ENCODE peak calls at places on chromosomes 5 and 9, in nine cellular contexts. K is foreskin fibroblast, X is psoas muscle, W is tibial artery, S is left lung, P is cardiac fibroblast, E is tibial nerve, Q is dorsolateral prefrontal cortex, U is HCT116. D is an unnamed sample.

GRCh38 chr9:31588010-31588409 is 796.4 kb upstream of the ACO1 start:
- DNase-seq in K (no peak), U (no peak), X (peak; percentile 33), Q (no peak), P (no peak), E (no peak), S (peak; percentile 30), W (no peak), D (no peak)

GRCh38 chr5:127602896-127603470 is 45.9 kb upstream of the CTXN3 start:
- DNase-seq in X (no peak), U (no peak), Q (no peak), W (no peak), E (no peak), K (no peak), P (no peak), S (no peak), D (no peak)

GRCh38 chr5:135317286-135317685 is 81.7 kb downstream of the MACROH2A1 start:
- DNase-seq in P (no peak), X (no peak), K (no peak), W (peak; percentile 40), E (no peak), U (no peak), S (no peak), Q (no peak), D (no peak)

GRCh38 chr5:95781101-95781583 is 41.4 kb downstream of the GLRX start:
- DNase-seq in P (peak; percentile 90), S (peak; percentile 81), K (peak; percentile 95), Q (peak; percentile 85), U (peak; percentile 62), E (peak; percentile 88), W (peak; percentile 89), X (peak; percentile 88), D (peak; percentile 91)

GRCh38 chr5:171666815-171667214 is 118.8 kb upstream of the SMIM23 start:
- DNase-seq in S (no peak), X (no peak), P (no peak), U (no peak), E (no peak), Q (no peak), K (no peak), W (no peak), D (no peak)

GRCh38 chr5:132655821-132656773 is 1.9 kb upstream of the IL13 start:
- DNase-seq in P (peak; percentile 8), Q (peak; percentile 40), W (no peak), E (no peak), X (no peak), U (no peak), K (peak; percentile 67), S (no peak), D (peak; percentile 22)

GRCh38 chr5:132093310-132093709 is 19.7 kb downstream of the CSF2 start:
- DNase-seq in X (no peak), W (peak; percentile 28), U (no peak), P (no peak), Q (no peak), E (no peak), S (no peak), K (no peak), D (no peak)

GRCh38 chr9:70403618-70404025 is 10.8 kb downstream of the KLF9 start:
- DNase-seq in P (no peak), E (no peak), U (no peak), Q (no peak), S (no peak), W (no peak), K (no peak), X (no peak), D (peak; percentile 89)

GRCh38 chr5:96537386-96537785 is 104.3 kb upstream of the PCSK1 start:
- DNase-seq in P (peak; percentile 96), E (no peak), U (no peak), S (no peak), Q (no peak), K (peak; percentile 71), X (no peak), W (no peak), D (peak; percentile 84)

GRCh38 chr5:157266286-157267007 is 524 bp downstream of the CYFIP2 start:
- DNase-seq in W (no peak), U (no peak), E (no peak), S (peak; percentile 44), K (peak; percentile 29), P (no peak), X (no peak), Q (peak; percentile 56), D (no peak)

GRCh38 chr9:128416014-128416413 is 4.6 kb upstream of the CERCAM start:
- DNase-seq in U (no peak), X (no peak), W (no peak), P (no peak), K (no peak), S (no peak), Q (no peak), E (no peak), D (no peak)

GRCh38 chr9:127930298-127931091 is at the start of gene PIP5KL1:
- DNase-seq in P (peak; percentile 84), S (peak; percentile 83), X (peak; percentile 88), U (peak; percentile 52), W (peak; percentile 83), E (peak; percentile 70), Q (peak; percentile 93), K (peak; percentile 96), D (peak; percentile 75)

GRCh38 chr5:119435436-119436132 is 16.7 kb upstream of the HSD17B4 start:
- DNase-seq in U (no peak), K (peak; percentile 75), P (peak; percentile 67), Q (no peak), X (peak; percentile 57), E (peak; percentile 42), W (peak; percentile 72), S (peak; percentile 83), D (peak; percentile 52)

GRCh38 chr5:127907907-127908306 is 175.7 kb upstream of the SLC12A2 start:
- DNase-seq in E (no peak), U (no peak), S (no peak), P (no peak), W (no peak), X (no peak), K (no peak), Q (no peak), D (no peak)

GRCh38 chr9:16286160-16286559 is 584.3 kb downstream of the BNC2 start:
- DNase-seq in Q (no peak), S (no peak), P (no peak), X (no peak), E (no peak), W (no peak), K (no peak), U (no peak), D (no peak)

DNA sequence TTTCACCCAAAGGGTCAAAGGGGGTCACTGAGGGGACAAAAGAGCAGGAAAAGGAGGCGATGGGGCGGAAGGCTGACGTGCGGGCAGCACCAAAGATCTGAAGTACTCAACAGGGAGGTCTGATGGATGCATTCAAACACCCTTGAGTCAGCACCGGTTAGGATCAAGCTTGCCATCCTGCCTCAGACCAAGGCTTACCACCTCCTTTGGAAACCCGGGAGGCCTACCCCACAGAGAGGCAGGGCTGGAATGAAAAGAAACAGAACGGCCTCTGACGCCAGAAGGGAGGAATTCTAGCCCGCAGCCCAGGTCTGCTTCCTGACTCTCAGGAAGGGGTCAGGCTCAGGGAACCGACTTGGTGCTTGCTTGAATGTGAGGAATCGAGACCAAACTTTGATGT is 125.6 kb downstream of the PAPPA start:
- DNase-seq in X (no peak), Q (no peak), K (no peak), P (no peak), E (no peak), S (no peak), U (no peak), W (no peak), D (no peak)
- H3K4me3 ChIP-seq in X (no peak overlapping the region), Q (no peak overlapping the region), K (no peak overlapping the region), P (no peak overlapping the region), E (no peak overlapping the region), S (no peak overlapping the region), U (no peak overlapping the region), W (no peak overlapping the region), D (no peak overlapping the region)

DNA sequence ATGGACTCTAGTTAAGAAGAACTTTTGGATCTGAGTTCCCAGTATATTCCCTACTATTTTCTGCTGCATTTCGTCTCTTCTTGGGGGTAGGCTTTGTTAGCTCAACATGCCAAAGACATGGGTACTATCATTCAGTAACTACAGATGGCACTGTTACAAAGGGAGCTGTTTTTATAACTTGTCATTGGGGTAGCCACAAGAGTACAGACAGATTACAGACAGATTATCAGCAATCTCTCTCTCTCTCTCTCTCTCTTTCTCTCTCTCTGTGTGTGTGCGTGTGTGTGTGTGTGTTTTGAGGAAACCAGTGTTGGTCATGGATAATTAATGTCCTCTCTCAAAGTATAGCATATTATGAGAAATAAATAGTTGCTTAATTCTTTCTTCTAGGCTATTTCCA is 116.1 kb downstream of the WDR70 start:
- DNase-seq in U (no peak), Q (no peak), S (no peak), X (no peak), W (no peak), K (peak; percentile 53), P (peak; percentile 62), E (no peak), D (peak; percentile 38)
- TF ChIP-seq CTCF in U (peak; percentile 19), Q (no peak), S (no peak), X (peak; percentile 31), W (no peak), K (no peak), P (peak; percentile 23), E (no peak), D (peak; percentile 20)

DNA sequence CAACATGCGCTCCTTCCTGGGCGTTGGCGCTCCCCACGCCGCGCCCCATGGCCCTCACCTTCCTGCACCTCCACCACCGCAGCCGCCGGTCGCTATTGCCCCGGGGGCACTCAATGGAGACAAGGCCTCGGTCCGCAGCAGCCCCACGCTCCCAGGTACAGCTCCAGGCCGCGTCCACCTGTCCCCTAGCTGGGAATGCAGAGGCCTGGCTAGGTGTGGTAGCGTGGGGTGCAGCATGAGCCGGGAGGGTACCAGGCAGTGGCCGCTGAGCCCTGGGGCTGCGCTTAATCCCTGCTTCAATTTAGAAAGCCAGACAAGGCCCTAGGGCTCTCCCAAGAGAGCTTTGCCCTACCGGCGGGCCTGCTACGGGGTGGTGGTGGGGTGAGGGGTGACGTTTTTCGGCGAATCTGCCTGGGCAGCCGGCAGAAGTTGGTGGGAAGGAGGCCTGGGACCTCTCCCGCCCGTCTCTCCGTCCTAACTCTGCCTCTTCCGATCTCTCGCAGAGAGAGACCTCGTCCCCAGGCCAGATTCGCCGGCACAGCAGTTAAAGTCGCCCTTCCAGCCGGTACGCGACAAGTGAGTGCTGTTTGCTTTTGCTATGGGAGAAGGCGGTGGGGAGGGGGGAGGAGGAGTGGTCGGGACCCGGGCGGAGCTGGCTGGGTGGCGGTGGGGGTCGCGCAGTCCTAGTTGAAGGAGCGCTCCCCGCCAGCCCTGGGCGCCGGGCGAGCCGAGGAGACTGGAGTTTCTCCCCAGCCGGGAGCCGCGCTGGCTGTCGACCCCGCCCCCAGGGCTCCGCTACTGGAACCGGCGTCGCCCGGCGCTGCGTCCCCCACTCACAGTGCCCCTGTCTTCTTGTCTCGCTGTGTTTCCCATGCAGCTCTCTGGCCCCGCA is 4.7 kb downstream of the IRX1 start:
- DNase-seq in S (no peak), E (no peak), Q (no peak), P (no peak), U (no peak), W (no peak), X (no peak), K (no peak), D (no peak)
- H3K4me3 ChIP-seq in S (no peak overlapping the region), E (no peak overlapping the region), Q (no peak overlapping the region), P (peak overlapping the region; percentile 13), U (no peak overlapping the region), W (peak overlapping the region; percentile 23), X (no peak overlapping the region), K (no peak overlapping the region), D (no peak overlapping the region)

DNA sequence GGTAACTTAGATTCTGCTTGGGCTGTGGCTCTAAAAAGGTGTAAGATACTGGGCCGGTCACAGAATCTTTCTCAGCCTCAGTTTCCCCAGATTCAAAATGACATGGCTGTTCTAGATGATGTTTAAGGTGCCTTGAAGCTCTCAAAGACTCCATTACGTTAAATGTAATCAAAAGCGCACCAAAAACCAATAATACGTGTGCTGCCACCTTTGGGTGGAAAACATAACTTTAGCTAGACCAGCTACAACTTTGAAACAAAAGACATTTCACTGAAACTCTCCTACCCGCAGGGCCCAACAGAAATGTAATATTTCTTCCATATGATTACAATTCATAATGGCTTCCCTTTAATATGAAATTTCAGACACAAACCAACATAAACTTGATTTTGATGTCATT is 35.0 kb upstream of the PCSK5 start:
- DNase-seq in W (no peak), S (no peak), Q (no peak), P (peak; percentile 53), E (peak; percentile 63), U (peak; percentile 18), K (peak; percentile 49), X (no peak), D (peak; percentile 30)
- TF ChIP-seq CTCF in W (peak; percentile 57), S (peak; percentile 30), Q (peak; percentile 62), P (peak; percentile 38), E (peak; percentile 58), U (peak; percentile 49), K (peak; percentile 24), X (peak; percentile 31), D (peak; percentile 39)

D was measured in fibroblast of the aortic adventitia.